ENCODE peak calls at places on chromosomes 3 and 15, in ten cellular contexts. U is OCI-M1, P is NT2/D1, K is left lung, J is amniotic stem cell, I is colonic mucosa, A is neural crest cell, F is brain microvascular endothelial cell, M is Caco-2, H is T-helper 2 cell. X is an unnamed sample.

GRCh38 chr15:77870195-77871065 is 207.1 kb downstream of the TBC1D2B start:
- DNase-seq in M (peak; percentile 81), A (peak; percentile 79), F (peak; percentile 57), K (peak; percentile 53), P (peak; percentile 58), I (peak; percentile 80), J (no peak), U (peak; percentile 75), H (no peak), X (peak; percentile 94)

GRCh38 chr3:194138098-194138474 is 2.1 kb downstream of the HES1 start:
- DNase-seq in H (no peak), P (no peak), I (no peak), F (no peak), U (peak; percentile 62), M (no peak), J (no peak), A (no peak), K (no peak), X (no peak)

GRCh38 chr3:13333236-13333897 is 86.8 kb downstream of the NUP210 start:
- DNase-seq in I (no peak), U (no peak), M (no peak), F (no peak), P (no peak), H (no peak), K (no peak), A (no peak), J (no peak), X (no peak)

GRCh38 chr3:121436641-121437040 is 109.1 kb downstream of the POLQ start:
- DNase-seq in U (no peak), P (no peak), M (no peak), J (no peak), F (no peak), A (no peak), H (no peak), I (no peak), K (no peak), X (no peak)

GRCh38 chr3:89925976-89926375 is 818.6 kb downstream of the EPHA3 start:
- DNase-seq in H (no peak), U (no peak), I (no peak), P (no peak), K (no peak), F (no peak), M (no peak), A (no peak), J (no peak), X (no peak)

GRCh38 chr3:191290311-191291025 is 38.7 kb upstream of the CCDC50 start:
- DNase-seq in I (no peak), P (no peak), K (no peak), H (no peak), F (no peak), J (no peak), A (no peak), M (no peak), U (peak; percentile 46), X (no peak)

GRCh38 chr15:77617507-77618285 is 15.0 kb downstream of the LINGO1 start:
- DNase-seq in F (no peak), A (no peak), I (peak; percentile 39), K (no peak), U (peak; percentile 78), P (no peak), J (no peak), M (no peak), H (no peak), X (peak; percentile 75)

GRCh38 chr3:181484026-181484425 is 227.7 kb upstream of the SOX2 start:
- DNase-seq in U (no peak), K (no peak), P (no peak), M (no peak), A (no peak), J (no peak), F (no peak), H (no peak), I (no peak), X (no peak)

GRCh38 chr3:153210116-153210515 is 48.1 kb downstream of the RAP2B start:
- DNase-seq in K (no peak), F (no peak), U (no peak), J (no peak), H (no peak), I (no peak), M (no peak), A (no peak), P (peak; percentile 11), X (no peak)

GRCh38 chr15:46365612-46366011 is 730.8 kb downstream of the SQOR start:
- DNase-seq in P (no peak), A (no peak), U (peak; percentile 26), K (no peak), H (no peak), J (no peak), F (no peak), I (no peak), M (no peak), X (no peak)

GRCh38 chr3:177026505-177027277 is 170.6 kb downstream of the TBL1XR1 start:
- DNase-seq in U (peak; percentile 77), F (no peak), I (no peak), A (no peak), M (no peak), J (no peak), K (no peak), P (no peak), H (no peak), X (no peak)

GRCh38 chr15:81126887-81127286 is 7.2 kb upstream of the CFAP161 start:
- DNase-seq in J (no peak), K (no peak), A (no peak), F (no peak), P (no peak), I (no peak), M (no peak), U (no peak), H (no peak), X (no peak)

GRCh38 chr15:44662478-44663409 is 718 bp downstream of the SPG11 start:
- DNase-seq in I (peak; percentile 80), H (peak; percentile 84), K (peak; percentile 73), P (peak; percentile 1), A (peak; percentile 19), F (peak; percentile 31), U (peak; percentile 76), J (peak; percentile 38), M (peak; percentile 76), X (peak; percentile 60)

GRCh38 chr15:92845109-92845508 is 55.0 kb upstream of the CHD2 start:
- DNase-seq in U (peak; percentile 95), F (no peak), M (no peak), J (no peak), A (no peak), H (no peak), I (no peak), P (no peak), K (no peak), X (no peak)

GRCh38 chr3:125220681-125221429 is 8.3 kb upstream of the SLC12A8 start:
- DNase-seq in I (no peak), F (no peak), A (no peak), P (no peak), J (no peak), U (no peak), K (no peak), H (no peak), M (no peak), X (no peak)

GRCh38 chr15:98727115-98728040 is 79.0 kb downstream of the IGF1R start:
- DNase-seq in U (no peak), A (peak; percentile 26), M (peak; percentile 94), F (peak; percentile 95), J (peak; percentile 86), I (peak; percentile 83), H (no peak), K (peak; percentile 90), P (peak; percentile 82), X (peak; percentile 13)